ENCODE peak calls at places on chromosomes 12 and 14, in ten cellular contexts. One of them, this sample, is unnamed. For H3K4me1, the result is how much of the 10 kb centered on the place peaks cover.

GRCh38 chr14:56894591-56894991 is 84.3 kb upstream of the OTX2 start:
- DNase-seq in right atrium auricular region: no peak
- DNase-seq in lower lobe of right lung: no peak
- DNase-seq in gastrocnemius medialis: no peak
- DNase-seq in breast epithelium: no peak
- DNase-seq in naive thymus-derived CD4-positive, alpha-beta T cell: no peak
- DNase-seq in stomach: no peak
- DNase-seq in PC-3: no peak
- DNase-seq in tibial nerve: no peak
- DNase-seq in Caco-2: no peak
- DNase-seq in this sample: no peak

GRCh38 chr14:103132381-103133212 is 9.3 kb downstream of the TNFAIP2 start:
- DNase-seq in right atrium auricular region: no peak
- DNase-seq in naive thymus-derived CD4-positive, alpha-beta T cell: no peak
- DNase-seq in PC-3: no peak
- DNase-seq in breast epithelium: no peak
- DNase-seq in lower lobe of right lung: no peak
- DNase-seq in tibial nerve: no peak
- DNase-seq in stomach: no peak
- DNase-seq in Caco-2: no peak
- DNase-seq in gastrocnemius medialis: no peak
- DNase-seq in this sample: no peak

GRCh38 chr14:78197088-78197487 is 26.9 kb downstream of the NRXN3 start:
- DNase-seq in Caco-2: no peak
- DNase-seq in right atrium auricular region: no peak
- DNase-seq in gastrocnemius medialis: no peak
- DNase-seq in tibial nerve: no peak
- DNase-seq in PC-3: no peak
- DNase-seq in stomach: no peak
- DNase-seq in naive thymus-derived CD4-positive, alpha-beta T cell: no peak
- DNase-seq in breast epithelium: no peak
- DNase-seq in lower lobe of right lung: no peak
- DNase-seq in this sample: no peak

GRCh38 chr12:26668230-26668629 is 164.8 kb downstream of the ITPR2 start:
- DNase-seq in Caco-2: no peak
- DNase-seq in right atrium auricular region: no peak
- DNase-seq in gastrocnemius medialis: no peak
- DNase-seq in tibial nerve: no peak
- DNase-seq in lower lobe of right lung: no peak
- DNase-seq in naive thymus-derived CD4-positive, alpha-beta T cell: no peak
- DNase-seq in breast epithelium: no peak
- DNase-seq in stomach: no peak
- DNase-seq in PC-3: no peak
- DNase-seq in this sample: no peak

GRCh38 chr12:125186471-125187147 is 121.4 kb downstream of the AACS start:
- DNase-seq in right atrium auricular region: no peak
- DNase-seq in lower lobe of right lung: no peak
- DNase-seq in stomach: no peak
- DNase-seq in breast epithelium: no peak
- DNase-seq in naive thymus-derived CD4-positive, alpha-beta T cell: no peak
- DNase-seq in tibial nerve: no peak
- DNase-seq in gastrocnemius medialis: no peak
- DNase-seq in PC-3: no peak
- DNase-seq in Caco-2: no peak
- DNase-seq in this sample: no peak

GRCh38 chr12:106144847-106145246 is 6.1 kb upstream of the NUAK1 start:
- DNase-seq in Caco-2: no peak
- DNase-seq in right atrium auricular region: no peak
- DNase-seq in PC-3: no peak
- DNase-seq in tibial nerve: no peak
- DNase-seq in gastrocnemius medialis: no peak
- DNase-seq in stomach: no peak
- DNase-seq in lower lobe of right lung: no peak
- DNase-seq in breast epithelium: no peak
- DNase-seq in naive thymus-derived CD4-positive, alpha-beta T cell: no peak
- DNase-seq in this sample: no peak

GRCh38 chr12:52074006-52074405 is 4.2 kb downstream of the ATG101 start:
- DNase-seq in Caco-2: no peak
- DNase-seq in gastrocnemius medialis: peak
- DNase-seq in PC-3: peak
- DNase-seq in stomach: peak
- DNase-seq in tibial nerve: no peak
- DNase-seq in right atrium auricular region: no peak
- DNase-seq in naive thymus-derived CD4-positive, alpha-beta T cell: no peak
- DNase-seq in lower lobe of right lung: peak
- DNase-seq in breast epithelium: no peak
- DNase-seq in this sample: peak

GRCh38 chr12:106601548-106601947 is 18.7 kb downstream of the RFX4 start:
- DNase-seq in Caco-2: no peak
- DNase-seq in right atrium auricular region: no peak
- DNase-seq in gastrocnemius medialis: no peak
- DNase-seq in stomach: no peak
- DNase-seq in naive thymus-derived CD4-positive, alpha-beta T cell: no peak
- DNase-seq in breast epithelium: no peak
- DNase-seq in tibial nerve: no peak
- DNase-seq in PC-3: no peak
- DNase-seq in lower lobe of right lung: no peak
- DNase-seq in this sample: no peak

GRCh38 chr12:130571734-130572133 is 144.4 kb downstream of the RIMBP2 start:
- DNase-seq in breast epithelium: no peak
- DNase-seq in PC-3: no peak
- DNase-seq in right atrium auricular region: no peak
- DNase-seq in Caco-2: no peak
- DNase-seq in stomach: no peak
- DNase-seq in gastrocnemius medialis: no peak
- DNase-seq in tibial nerve: no peak
- DNase-seq in naive thymus-derived CD4-positive, alpha-beta T cell: no peak
- DNase-seq in lower lobe of right lung: no peak
- DNase-seq in this sample: no peak

GRCh38 chr12:121939190-121939589 is 20.8 kb downstream of the CFAP251 start:
- DNase-seq in breast epithelium: no peak
- DNase-seq in Caco-2: peak
- DNase-seq in tibial nerve: no peak
- DNase-seq in stomach: no peak
- DNase-seq in lower lobe of right lung: no peak
- DNase-seq in right atrium auricular region: no peak
- DNase-seq in PC-3: no peak
- DNase-seq in gastrocnemius medialis: no peak
- DNase-seq in naive thymus-derived CD4-positive, alpha-beta T cell: no peak
- DNase-seq in this sample: no peak

GRCh38 chr12:109652233-109652772 is 61.3 kb upstream of the FAM222A start:
- DNase-seq in tibial nerve: no peak
- DNase-seq in lower lobe of right lung: no peak
- DNase-seq in breast epithelium: no peak
- DNase-seq in Caco-2: no peak
- DNase-seq in stomach: no peak
- DNase-seq in PC-3: no peak
- DNase-seq in gastrocnemius medialis: no peak
- DNase-seq in naive thymus-derived CD4-positive, alpha-beta T cell: no peak
- DNase-seq in right atrium auricular region: no peak
- DNase-seq in this sample: no peak

GRCh38 chr12:94762259-94762942 is 112.0 kb upstream of the TMCC3 start:
- DNase-seq in gastrocnemius medialis: no peak
- DNase-seq in naive thymus-derived CD4-positive, alpha-beta T cell: no peak
- DNase-seq in PC-3: peak
- DNase-seq in right atrium auricular region: no peak
- DNase-seq in breast epithelium: no peak
- DNase-seq in lower lobe of right lung: no peak
- DNase-seq in tibial nerve: no peak
- DNase-seq in stomach: no peak
- DNase-seq in Caco-2: no peak
- DNase-seq in this sample: no peak

GRCh38 chr14:69620981-69621380 is 9.6 kb downstream of the SUSD6 start:
- DNase-seq in Caco-2: no peak
- DNase-seq in gastrocnemius medialis: no peak
- DNase-seq in stomach: no peak
- DNase-seq in naive thymus-derived CD4-positive, alpha-beta T cell: no peak
- DNase-seq in tibial nerve: no peak
- DNase-seq in breast epithelium: no peak
- DNase-seq in right atrium auricular region: no peak
- DNase-seq in lower lobe of right lung: no peak
- DNase-seq in PC-3: no peak
- DNase-seq in this sample: no peak
- H3K4me1 ChIP-seq in Caco-2: under half
- H3K4me1 ChIP-seq in gastrocnemius medialis: half or more
- H3K4me1 ChIP-seq in stomach: half or more
- H3K4me1 ChIP-seq in naive thymus-derived CD4-positive, alpha-beta T cell: half or more
- H3K4me1 ChIP-seq in tibial nerve: half or more
- H3K4me1 ChIP-seq in breast epithelium: under half
- H3K4me1 ChIP-seq in right atrium auricular region: half or more
- H3K4me1 ChIP-seq in lower lobe of right lung: half or more
- H3K4me1 ChIP-seq in PC-3: under half
- H3K4me1 ChIP-seq in this sample: under half

DNA sequence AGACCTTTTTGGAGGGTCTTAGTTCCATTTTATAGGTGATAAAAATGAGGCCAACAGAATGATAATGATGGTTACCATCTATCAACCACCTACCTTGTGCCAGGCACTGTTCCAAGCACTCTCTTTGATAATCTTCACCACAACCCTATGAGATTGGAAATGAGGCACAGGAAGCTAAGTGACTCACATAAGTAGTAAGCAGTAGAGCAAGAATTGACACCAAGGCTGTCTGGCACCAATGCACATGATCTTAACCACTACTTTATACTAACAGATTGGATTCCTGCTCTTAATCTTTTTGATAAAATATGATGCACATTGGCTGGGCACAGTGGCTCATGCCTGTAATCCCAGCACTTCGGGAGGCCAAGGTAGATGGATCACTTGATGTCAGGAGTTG is 91.4 kb downstream of the DRAM1 start:
- DNase-seq in PC-3: no peak
- DNase-seq in stomach: no peak
- DNase-seq in naive thymus-derived CD4-positive, alpha-beta T cell: no peak
- DNase-seq in right atrium auricular region: no peak
- DNase-seq in Caco-2: no peak
- DNase-seq in tibial nerve: no peak
- DNase-seq in lower lobe of right lung: no peak
- DNase-seq in gastrocnemius medialis: no peak
- DNase-seq in breast epithelium: no peak
- DNase-seq in this sample: no peak
- H3K4me3 ChIP-seq in PC-3: no peak
- H3K4me3 ChIP-seq in stomach: no peak
- H3K4me3 ChIP-seq in naive thymus-derived CD4-positive, alpha-beta T cell: no peak
- H3K4me3 ChIP-seq in right atrium auricular region: no peak
- H3K4me3 ChIP-seq in Caco-2: no peak
- H3K4me3 ChIP-seq in tibial nerve: no peak
- H3K4me3 ChIP-seq in lower lobe of right lung: no peak
- H3K4me3 ChIP-seq in gastrocnemius medialis: no peak
- H3K4me3 ChIP-seq in breast epithelium: no peak
- H3K4me3 ChIP-seq in this sample: no peak

DNA sequence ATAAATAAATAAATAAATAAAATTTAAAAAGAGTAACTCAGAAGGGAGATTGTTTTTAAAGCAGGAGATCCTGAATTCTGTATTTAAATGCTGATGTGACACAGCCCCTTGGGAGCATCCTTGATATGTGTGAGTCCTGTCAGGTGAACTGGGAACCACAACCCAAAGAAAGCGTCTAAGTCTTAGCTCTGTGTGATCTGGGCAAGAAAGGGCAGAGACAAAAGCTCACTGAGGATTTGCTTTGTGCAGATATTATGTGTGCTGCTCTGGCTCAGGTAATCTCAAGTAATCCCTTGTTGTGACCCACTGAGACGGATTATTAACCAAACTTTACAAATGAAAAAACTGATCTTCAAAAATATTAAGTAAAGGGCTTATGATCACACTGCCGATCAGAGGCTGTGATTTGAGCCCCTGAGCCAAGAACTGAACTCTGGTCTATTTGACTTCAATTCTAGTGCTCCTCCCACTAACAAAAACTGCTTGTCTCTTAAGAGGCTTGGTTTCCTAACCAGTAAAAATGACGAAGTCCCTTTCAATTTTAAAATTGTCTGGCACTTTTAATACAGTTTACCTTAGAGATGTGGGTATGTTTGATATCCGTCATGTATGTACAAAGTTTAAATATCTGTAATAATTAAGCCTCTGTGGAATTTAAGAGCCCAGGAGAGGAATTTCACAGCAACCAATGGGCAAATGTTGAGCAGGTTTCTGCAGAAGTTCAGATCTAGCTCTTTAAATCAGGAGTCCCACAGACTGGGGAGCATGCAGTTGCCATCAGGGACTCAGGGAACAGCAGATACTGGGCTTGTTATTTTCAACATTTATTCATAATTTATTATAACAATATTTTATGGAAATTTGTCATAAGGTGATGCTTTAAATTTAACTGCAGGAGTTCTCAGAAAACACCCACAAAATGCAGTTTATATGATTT is 46.1 kb downstream of the CPM start:
- DNase-seq in stomach: no peak
- DNase-seq in breast epithelium: no peak
- DNase-seq in lower lobe of right lung: no peak
- DNase-seq in naive thymus-derived CD4-positive, alpha-beta T cell: no peak
- DNase-seq in tibial nerve: no peak
- DNase-seq in PC-3: no peak
- DNase-seq in gastrocnemius medialis: no peak
- DNase-seq in right atrium auricular region: no peak
- DNase-seq in Caco-2: no peak
- DNase-seq in this sample: no peak
- H3K4me1 ChIP-seq in stomach: under half
- H3K4me1 ChIP-seq in breast epithelium: under half
- H3K4me1 ChIP-seq in lower lobe of right lung: under half
- H3K4me1 ChIP-seq in naive thymus-derived CD4-positive, alpha-beta T cell: under half
- H3K4me1 ChIP-seq in tibial nerve: under half
- H3K4me1 ChIP-seq in PC-3: under half
- H3K4me1 ChIP-seq in gastrocnemius medialis: under half
- H3K4me1 ChIP-seq in right atrium auricular region: under half
- H3K4me1 ChIP-seq in Caco-2: under half
- H3K4me1 ChIP-seq in this sample: under half

DNA sequence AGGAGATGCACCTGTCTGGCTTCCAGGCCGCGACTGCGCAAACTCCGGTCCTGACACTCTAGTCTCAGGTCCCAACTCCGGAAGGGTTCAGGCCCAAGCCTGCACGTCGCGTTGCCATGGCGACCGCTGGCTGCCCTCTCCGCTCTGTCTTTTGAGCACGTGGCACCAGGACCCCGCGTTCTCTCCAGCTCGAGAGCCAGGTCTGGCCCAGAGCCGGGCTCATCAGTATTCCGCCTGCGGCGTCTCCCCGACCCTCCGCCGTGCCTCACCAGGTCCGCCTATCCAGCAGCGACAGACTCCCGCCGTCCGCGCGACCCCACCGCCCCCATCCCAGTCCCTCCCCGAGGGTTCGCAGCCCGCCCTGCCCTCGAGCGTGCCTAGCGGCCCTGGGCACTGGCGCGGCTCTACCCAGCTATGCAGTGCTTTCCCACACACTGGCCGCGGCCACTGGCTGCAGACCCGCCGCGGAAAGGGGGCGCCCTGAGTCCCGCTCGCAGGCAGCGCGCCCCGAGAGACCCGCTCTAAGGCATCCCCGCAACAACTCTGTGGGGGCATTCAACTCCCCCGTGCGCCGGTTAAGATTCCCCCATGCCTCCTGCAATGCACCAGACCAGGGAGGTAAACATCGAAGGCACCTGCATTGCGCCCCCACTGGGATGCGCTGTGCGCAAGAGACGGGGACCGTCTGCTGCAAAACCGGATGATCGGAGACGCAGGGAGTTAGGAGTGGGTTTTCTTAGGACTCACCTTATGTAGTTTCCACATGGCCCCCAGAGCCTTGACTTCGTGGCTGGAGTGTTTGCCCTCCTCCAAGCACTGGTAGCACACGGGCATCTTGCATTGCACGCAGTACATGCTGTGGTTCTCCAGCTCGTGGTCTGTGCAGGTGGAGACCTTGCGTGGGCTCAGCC is 1.3 kb downstream of the TRIM9 start:
- DNase-seq in right atrium auricular region: no peak
- DNase-seq in lower lobe of right lung: no peak
- DNase-seq in breast epithelium: peak
- DNase-seq in stomach: no peak
- DNase-seq in tibial nerve: no peak
- DNase-seq in gastrocnemius medialis: no peak
- DNase-seq in Caco-2: no peak
- DNase-seq in naive thymus-derived CD4-positive, alpha-beta T cell: peak
- DNase-seq in PC-3: no peak
- DNase-seq in this sample: peak
- H3K4me3 ChIP-seq in right atrium auricular region: no peak
- H3K4me3 ChIP-seq in lower lobe of right lung: peak
- H3K4me3 ChIP-seq in breast epithelium: peak
- H3K4me3 ChIP-seq in stomach: peak
- H3K4me3 ChIP-seq in tibial nerve: peak
- H3K4me3 ChIP-seq in gastrocnemius medialis: peak
- H3K4me3 ChIP-seq in Caco-2: no peak
- H3K4me3 ChIP-seq in naive thymus-derived CD4-positive, alpha-beta T cell: peak
- H3K4me3 ChIP-seq in PC-3: peak
- H3K4me3 ChIP-seq in this sample: peak

This sample was measured in testis.